ENCODE peak calls at places on chromosomes 12 and 14, in nine cellular contexts. One of them, this sample, is unnamed. For H3K36me3 and H3K4me1, the result is how much of the 10 kb centered on the place peaks cover.

GRCh38 chr14:22572562-22573058 is 16.4 kb downstream of the DAD1 start:
- DNase-seq in heart left ventricle: no peak
- DNase-seq in kidney: no peak
- DNase-seq in thyroid gland: no peak
- DNase-seq in NT2/D1: no peak
- DNase-seq in neuronal stem cell: no peak
- DNase-seq in Karpas-422: no peak
- DNase-seq in OCI-LY7: no peak
- DNase-seq in effector memory CD4-positive, alpha-beta T cell: no peak
- DNase-seq in this sample: no peak

GRCh38 chr12:127272864-127273263 is 994.1 kb upstream of the TMEM132C start:
- DNase-seq in heart left ventricle: no peak
- DNase-seq in kidney: no peak
- DNase-seq in thyroid gland: no peak
- DNase-seq in NT2/D1: no peak
- DNase-seq in neuronal stem cell: no peak
- DNase-seq in Karpas-422: no peak
- DNase-seq in OCI-LY7: no peak
- DNase-seq in effector memory CD4-positive, alpha-beta T cell: no peak
- DNase-seq in this sample: no peak

GRCh38 chr12:94207467-94208432 is 59.4 kb downstream of the PLXNC1 start:
- DNase-seq in heart left ventricle: no peak
- DNase-seq in kidney: no peak
- DNase-seq in thyroid gland: no peak
- DNase-seq in NT2/D1: no peak
- DNase-seq in neuronal stem cell: no peak
- DNase-seq in Karpas-422: peak
- DNase-seq in OCI-LY7: peak
- DNase-seq in effector memory CD4-positive, alpha-beta T cell: peak
- DNase-seq in this sample: no peak

GRCh38 chr12:80032967-80033366 is 66.4 kb upstream of the OTOGL start:
- DNase-seq in heart left ventricle: no peak
- DNase-seq in kidney: no peak
- DNase-seq in thyroid gland: no peak
- DNase-seq in NT2/D1: no peak
- DNase-seq in neuronal stem cell: no peak
- DNase-seq in Karpas-422: no peak
- DNase-seq in OCI-LY7: no peak
- DNase-seq in effector memory CD4-positive, alpha-beta T cell: no peak
- DNase-seq in this sample: no peak

GRCh38 chr14:77074969-77075368 is 23.1 kb upstream of the CIPC start:
- DNase-seq in heart left ventricle: no peak
- DNase-seq in kidney: no peak
- DNase-seq in thyroid gland: no peak
- DNase-seq in NT2/D1: no peak
- DNase-seq in neuronal stem cell: no peak
- DNase-seq in Karpas-422: no peak
- DNase-seq in OCI-LY7: no peak
- DNase-seq in effector memory CD4-positive, alpha-beta T cell: no peak
- DNase-seq in this sample: no peak

GRCh38 chr12:111194703-111195051 is 174.2 kb downstream of the PHETA1 start:
- DNase-seq in heart left ventricle: no peak
- DNase-seq in kidney: no peak
- DNase-seq in thyroid gland: no peak
- DNase-seq in NT2/D1: no peak
- DNase-seq in neuronal stem cell: no peak
- DNase-seq in Karpas-422: no peak
- DNase-seq in OCI-LY7: no peak
- DNase-seq in effector memory CD4-positive, alpha-beta T cell: no peak
- DNase-seq in this sample: no peak

GRCh38 chr12:26496170-26496569 is 300.8 kb downstream of the SSPN start:
- DNase-seq in heart left ventricle: no peak
- DNase-seq in kidney: no peak
- DNase-seq in thyroid gland: peak
- DNase-seq in NT2/D1: no peak
- DNase-seq in neuronal stem cell: no peak
- DNase-seq in Karpas-422: no peak
- DNase-seq in OCI-LY7: no peak
- DNase-seq in effector memory CD4-positive, alpha-beta T cell: no peak
- DNase-seq in this sample: no peak

GRCh38 chr14:55071870-55072640 is 20.6 kb downstream of the MAPK1IP1L start:
- DNase-seq in heart left ventricle: peak
- DNase-seq in kidney: no peak
- DNase-seq in thyroid gland: peak
- DNase-seq in NT2/D1: no peak
- DNase-seq in neuronal stem cell: no peak
- DNase-seq in Karpas-422: peak
- DNase-seq in OCI-LY7: peak
- DNase-seq in effector memory CD4-positive, alpha-beta T cell: no peak
- DNase-seq in this sample: no peak

GRCh38 chr14:42994001-42994736 is 1387.5 kb downstream of the LRFN5 start:
- DNase-seq in heart left ventricle: no peak
- DNase-seq in kidney: no peak
- DNase-seq in thyroid gland: no peak
- DNase-seq in NT2/D1: no peak
- DNase-seq in neuronal stem cell: no peak
- DNase-seq in Karpas-422: no peak
- DNase-seq in OCI-LY7: no peak
- DNase-seq in effector memory CD4-positive, alpha-beta T cell: no peak
- DNase-seq in this sample: no peak

GRCh38 chr12:49031573-49032161 is 13.1 kb upstream of the PRKAG1 start:
- DNase-seq in heart left ventricle: no peak
- DNase-seq in kidney: peak
- DNase-seq in thyroid gland: no peak
- DNase-seq in NT2/D1: no peak
- DNase-seq in neuronal stem cell: no peak
- DNase-seq in Karpas-422: no peak
- DNase-seq in OCI-LY7: no peak
- DNase-seq in effector memory CD4-positive, alpha-beta T cell: no peak
- DNase-seq in this sample: no peak

GRCh38 chr14:88986146-88986841 is 161.8 kb downstream of the TTC8 start:
- DNase-seq in heart left ventricle: peak
- DNase-seq in kidney: no peak
- DNase-seq in thyroid gland: no peak
- DNase-seq in NT2/D1: no peak
- DNase-seq in neuronal stem cell: no peak
- DNase-seq in Karpas-422: no peak
- DNase-seq in OCI-LY7: no peak
- DNase-seq in effector memory CD4-positive, alpha-beta T cell: no peak
- DNase-seq in this sample: peak

GRCh38 chr12:116236148-116236731 is 41.3 kb downstream of the MED13L start:
- DNase-seq in heart left ventricle: peak
- DNase-seq in kidney: no peak
- DNase-seq in thyroid gland: peak
- DNase-seq in NT2/D1: no peak
- DNase-seq in neuronal stem cell: no peak
- DNase-seq in Karpas-422: peak
- DNase-seq in OCI-LY7: peak
- DNase-seq in effector memory CD4-positive, alpha-beta T cell: peak
- DNase-seq in this sample: peak

GRCh38 chr12:94169495-94169894 is 21.1 kb downstream of the PLXNC1 start:
- DNase-seq in heart left ventricle: no peak
- DNase-seq in kidney: no peak
- DNase-seq in thyroid gland: no peak
- DNase-seq in NT2/D1: no peak
- DNase-seq in neuronal stem cell: no peak
- DNase-seq in Karpas-422: no peak
- DNase-seq in OCI-LY7: no peak
- DNase-seq in effector memory CD4-positive, alpha-beta T cell: no peak
- DNase-seq in this sample: no peak

GRCh38 chr12:81206425-81206824 is 128.5 kb downstream of the ACSS3 start:
- DNase-seq in heart left ventricle: no peak
- DNase-seq in kidney: no peak
- DNase-seq in thyroid gland: no peak
- DNase-seq in NT2/D1: no peak
- DNase-seq in neuronal stem cell: no peak
- DNase-seq in Karpas-422: no peak
- DNase-seq in OCI-LY7: no peak
- DNase-seq in effector memory CD4-positive, alpha-beta T cell: no peak
- DNase-seq in this sample: no peak

GRCh38 chr14:38999949-39000348 is 103.1 kb downstream of the SEC23A start:
- DNase-seq in heart left ventricle: no peak
- DNase-seq in kidney: no peak
- DNase-seq in thyroid gland: no peak
- DNase-seq in NT2/D1: no peak
- DNase-seq in neuronal stem cell: no peak
- DNase-seq in Karpas-422: no peak
- DNase-seq in OCI-LY7: no peak
- DNase-seq in effector memory CD4-positive, alpha-beta T cell: no peak
- DNase-seq in this sample: no peak

GRCh38 chr12:3206536-3207072 is 129.4 kb downstream of the TSPAN9 start:
- DNase-seq in heart left ventricle: no peak
- DNase-seq in kidney: no peak
- DNase-seq in thyroid gland: no peak
- DNase-seq in NT2/D1: no peak
- DNase-seq in neuronal stem cell: no peak
- DNase-seq in Karpas-422: no peak
- DNase-seq in OCI-LY7: no peak
- DNase-seq in effector memory CD4-positive, alpha-beta T cell: no peak
- DNase-seq in this sample: no peak
- H3K36me3 ChIP-seq in heart left ventricle: under half
- H3K36me3 ChIP-seq in kidney: under half
- H3K36me3 ChIP-seq in thyroid gland: under half
- H3K36me3 ChIP-seq in NT2/D1: under half
- H3K36me3 ChIP-seq in neuronal stem cell: under half
- H3K36me3 ChIP-seq in Karpas-422: under half
- H3K36me3 ChIP-seq in OCI-LY7: under half
- H3K36me3 ChIP-seq in effector memory CD4-positive, alpha-beta T cell: under half
- H3K36me3 ChIP-seq in this sample: under half

GRCh38 chr14:32183151-32184048 is 18.4 kb upstream of the RNU6-7 start:
- DNase-seq in heart left ventricle: no peak
- DNase-seq in kidney: no peak
- DNase-seq in thyroid gland: no peak
- DNase-seq in NT2/D1: no peak
- DNase-seq in neuronal stem cell: no peak
- DNase-seq in Karpas-422: no peak
- DNase-seq in OCI-LY7: no peak
- DNase-seq in effector memory CD4-positive, alpha-beta T cell: no peak
- DNase-seq in this sample: no peak

GRCh38 chr14:32185097-32185496 is 16.7 kb upstream of the RNU6-7 start:
- DNase-seq in heart left ventricle: no peak
- DNase-seq in kidney: no peak
- DNase-seq in thyroid gland: no peak
- DNase-seq in NT2/D1: no peak
- DNase-seq in neuronal stem cell: no peak
- DNase-seq in Karpas-422: no peak
- DNase-seq in OCI-LY7: no peak
- DNase-seq in effector memory CD4-positive, alpha-beta T cell: no peak
- DNase-seq in this sample: no peak

GRCh38 chr14:32189806-32190205 is 12.0 kb upstream of the RNU6-7 start:
- DNase-seq in heart left ventricle: no peak
- DNase-seq in kidney: no peak
- DNase-seq in thyroid gland: no peak
- DNase-seq in NT2/D1: no peak
- DNase-seq in neuronal stem cell: no peak
- DNase-seq in Karpas-422: peak
- DNase-seq in OCI-LY7: peak
- DNase-seq in effector memory CD4-positive, alpha-beta T cell: no peak
- DNase-seq in this sample: no peak

GRCh38 chr14:32190713-32191112 is 11.1 kb upstream of the RNU6-7 start:
- DNase-seq in heart left ventricle: no peak
- DNase-seq in kidney: no peak
- DNase-seq in thyroid gland: no peak
- DNase-seq in NT2/D1: no peak
- DNase-seq in neuronal stem cell: no peak
- DNase-seq in Karpas-422: no peak
- DNase-seq in OCI-LY7: no peak
- DNase-seq in effector memory CD4-positive, alpha-beta T cell: no peak
- DNase-seq in this sample: peak

DNA sequence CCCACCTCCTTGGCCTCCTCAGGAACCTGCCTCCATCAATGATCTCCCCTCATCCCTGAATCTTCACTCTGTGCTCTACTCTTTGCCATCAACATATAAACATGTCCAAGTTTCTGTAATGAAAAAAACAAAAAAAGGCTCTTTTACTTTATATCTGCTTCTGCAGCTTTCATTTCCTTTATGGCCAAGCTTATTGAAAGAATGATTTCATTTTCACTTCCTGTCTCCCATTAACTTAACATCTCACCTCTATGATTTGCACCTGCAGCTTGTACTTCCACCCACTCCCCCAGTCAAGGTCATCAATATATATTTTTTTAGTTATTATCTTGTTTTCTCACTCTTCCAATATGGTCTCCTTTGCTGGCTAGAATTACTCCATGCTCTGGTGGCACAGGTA is 15.6 kb upstream of the RNU6-7 start:
- DNase-seq in heart left ventricle: no peak
- DNase-seq in kidney: no peak
- DNase-seq in thyroid gland: no peak
- DNase-seq in NT2/D1: no peak
- DNase-seq in neuronal stem cell: no peak
- DNase-seq in Karpas-422: peak
- DNase-seq in OCI-LY7: peak
- DNase-seq in effector memory CD4-positive, alpha-beta T cell: no peak
- DNase-seq in this sample: no peak
- H3K4me1 ChIP-seq in heart left ventricle: under half
- H3K4me1 ChIP-seq in kidney: under half
- H3K4me1 ChIP-seq in thyroid gland: under half
- H3K4me1 ChIP-seq in NT2/D1: under half
- H3K4me1 ChIP-seq in neuronal stem cell: under half
- H3K4me1 ChIP-seq in Karpas-422: under half
- H3K4me1 ChIP-seq in OCI-LY7: under half
- H3K4me1 ChIP-seq in effector memory CD4-positive, alpha-beta T cell: under half
- H3K4me1 ChIP-seq in this sample: under half

DNA sequence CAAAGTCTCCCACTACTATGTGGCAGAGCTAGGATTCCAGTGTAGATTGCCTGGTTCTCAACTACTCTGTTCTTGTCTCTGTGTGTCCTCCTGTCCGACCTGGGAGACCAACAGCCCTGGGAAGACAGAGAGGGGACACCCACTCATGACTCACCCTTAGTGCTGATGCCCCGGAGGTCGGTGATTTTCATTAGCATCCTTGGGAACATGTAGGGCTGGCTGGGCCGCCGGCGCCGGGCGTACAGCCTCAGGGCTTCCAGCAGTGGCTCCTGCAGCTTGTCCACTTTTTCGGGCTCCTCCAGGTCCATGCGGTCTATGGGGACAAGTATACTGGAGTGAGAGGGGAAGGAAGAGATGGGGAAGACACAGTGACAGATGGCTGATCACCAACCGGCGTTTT is 5.9 kb upstream of the ITGB7 start:
- DNase-seq in heart left ventricle: no peak
- DNase-seq in kidney: peak
- DNase-seq in thyroid gland: no peak
- DNase-seq in NT2/D1: no peak
- DNase-seq in neuronal stem cell: no peak
- DNase-seq in Karpas-422: peak
- DNase-seq in OCI-LY7: no peak
- DNase-seq in effector memory CD4-positive, alpha-beta T cell: no peak
- DNase-seq in this sample: no peak
- H3K36me3 ChIP-seq in heart left ventricle: under half
- H3K36me3 ChIP-seq in kidney: under half
- H3K36me3 ChIP-seq in thyroid gland: under half
- H3K36me3 ChIP-seq in NT2/D1: under half
- H3K36me3 ChIP-seq in neuronal stem cell: under half
- H3K36me3 ChIP-seq in Karpas-422: under half
- H3K36me3 ChIP-seq in OCI-LY7: under half
- H3K36me3 ChIP-seq in effector memory CD4-positive, alpha-beta T cell: half or more
- H3K36me3 ChIP-seq in this sample: under half

DNA sequence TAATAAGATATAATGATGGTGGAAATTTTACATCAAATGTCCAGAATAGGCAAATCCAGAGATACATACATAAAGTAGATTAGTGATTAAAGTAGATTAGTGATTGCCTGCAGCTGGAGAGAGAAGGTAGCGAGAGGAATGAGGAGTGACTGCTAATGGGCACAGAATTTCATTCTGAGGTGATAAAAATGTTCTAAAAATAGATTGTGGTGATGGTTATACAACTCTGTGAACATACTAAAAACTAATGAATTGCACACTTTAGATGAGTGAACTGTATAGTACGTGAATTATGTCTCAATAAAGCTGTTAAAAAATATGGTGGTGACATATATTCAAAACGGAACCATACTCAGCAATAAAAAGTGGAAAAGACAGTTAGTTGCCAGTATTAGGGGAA is 41.7 kb downstream of the PPP2R5E start:
- DNase-seq in heart left ventricle: no peak
- DNase-seq in kidney: no peak
- DNase-seq in thyroid gland: no peak
- DNase-seq in NT2/D1: no peak
- DNase-seq in neuronal stem cell: no peak
- DNase-seq in Karpas-422: no peak
- DNase-seq in OCI-LY7: no peak
- DNase-seq in effector memory CD4-positive, alpha-beta T cell: no peak
- DNase-seq in this sample: no peak
- H3K4me1 ChIP-seq in heart left ventricle: under half
- H3K4me1 ChIP-seq in kidney: under half
- H3K4me1 ChIP-seq in thyroid gland: under half
- H3K4me1 ChIP-seq in NT2/D1: under half
- H3K4me1 ChIP-seq in neuronal stem cell: under half
- H3K4me1 ChIP-seq in Karpas-422: under half
- H3K4me1 ChIP-seq in OCI-LY7: under half
- H3K4me1 ChIP-seq in effector memory CD4-positive, alpha-beta T cell: under half
- H3K4me1 ChIP-seq in this sample: under half

This sample was measured in SJCRH30.